ENCODE peak calls at places on chromosome 9, in seven cellular contexts. One of them, this sample, is unnamed.

GRCh38 chr9:125484632-125485282 is 222.3 kb downstream of the MAPKAP1 start:
- DNase-seq in GM04504: peak
- DNase-seq in NCI-H1694: no peak
- DNase-seq in sigmoid colon: peak
- DNase-seq in activated effector memory CD4-positive, alpha-beta T cell treated with Interleukin-2 at 50 U/mL for 16 hours: no peak
- DNase-seq in cardiac fibroblast: peak
- DNase-seq in activated naive CD8-positive, alpha-beta T cell treated with anti-CD3 and anti-CD28 coated beads for 36 hours: no peak
- DNase-seq in this sample: no peak

GRCh38 chr9:82939451-82939850 is 123.5 kb downstream of the RASEF start:
- DNase-seq in activated effector memory CD4-positive, alpha-beta T cell treated with Interleukin-2 at 50 U/mL for 16 hours: no peak
- DNase-seq in NCI-H1694: no peak
- DNase-seq in sigmoid colon: no peak
- DNase-seq in cardiac fibroblast: no peak
- DNase-seq in activated naive CD8-positive, alpha-beta T cell treated with anti-CD3 and anti-CD28 coated beads for 36 hours: no peak
- DNase-seq in GM04504: no peak
- DNase-seq in this sample: no peak

GRCh38 chr9:11726659-11727058 is 966.5 kb upstream of the TYRP1 start:
- DNase-seq in cardiac fibroblast: no peak
- DNase-seq in GM04504: no peak
- DNase-seq in activated naive CD8-positive, alpha-beta T cell treated with anti-CD3 and anti-CD28 coated beads for 36 hours: no peak
- DNase-seq in sigmoid colon: no peak
- DNase-seq in activated effector memory CD4-positive, alpha-beta T cell treated with Interleukin-2 at 50 U/mL for 16 hours: no peak
- DNase-seq in NCI-H1694: no peak
- DNase-seq in this sample: no peak

GRCh38 chr9:20754556-20754955 is 70.5 kb downstream of the FOCAD start:
- DNase-seq in NCI-H1694: no peak
- DNase-seq in activated effector memory CD4-positive, alpha-beta T cell treated with Interleukin-2 at 50 U/mL for 16 hours: no peak
- DNase-seq in sigmoid colon: no peak
- DNase-seq in GM04504: no peak
- DNase-seq in cardiac fibroblast: peak
- DNase-seq in activated naive CD8-positive, alpha-beta T cell treated with anti-CD3 and anti-CD28 coated beads for 36 hours: no peak
- DNase-seq in this sample: no peak

GRCh38 chr9:23851024-23851629 is 25.1 kb upstream of the ELAVL2 start:
- DNase-seq in sigmoid colon: no peak
- DNase-seq in cardiac fibroblast: no peak
- DNase-seq in activated naive CD8-positive, alpha-beta T cell treated with anti-CD3 and anti-CD28 coated beads for 36 hours: no peak
- DNase-seq in NCI-H1694: no peak
- DNase-seq in GM04504: no peak
- DNase-seq in activated effector memory CD4-positive, alpha-beta T cell treated with Interleukin-2 at 50 U/mL for 16 hours: no peak
- DNase-seq in this sample: no peak

GRCh38 chr9:99309540-99309939 is 87.5 kb downstream of the SEC61B start:
- DNase-seq in cardiac fibroblast: no peak
- DNase-seq in NCI-H1694: no peak
- DNase-seq in activated naive CD8-positive, alpha-beta T cell treated with anti-CD3 and anti-CD28 coated beads for 36 hours: no peak
- DNase-seq in activated effector memory CD4-positive, alpha-beta T cell treated with Interleukin-2 at 50 U/mL for 16 hours: no peak
- DNase-seq in GM04504: no peak
- DNase-seq in sigmoid colon: no peak
- DNase-seq in this sample: no peak

GRCh38 chr9:91403665-91404543 is 19.7 kb downstream of the NFIL3 start:
- DNase-seq in NCI-H1694: no peak
- DNase-seq in cardiac fibroblast: no peak
- DNase-seq in activated naive CD8-positive, alpha-beta T cell treated with anti-CD3 and anti-CD28 coated beads for 36 hours: no peak
- DNase-seq in GM04504: no peak
- DNase-seq in activated effector memory CD4-positive, alpha-beta T cell treated with Interleukin-2 at 50 U/mL for 16 hours: no peak
- DNase-seq in sigmoid colon: no peak
- DNase-seq in this sample: no peak

GRCh38 chr9:136142416-136142800 is 23.7 kb upstream of the TMEM250 start:
- DNase-seq in NCI-H1694: no peak
- DNase-seq in GM04504: no peak
- DNase-seq in activated naive CD8-positive, alpha-beta T cell treated with anti-CD3 and anti-CD28 coated beads for 36 hours: no peak
- DNase-seq in sigmoid colon: no peak
- DNase-seq in activated effector memory CD4-positive, alpha-beta T cell treated with Interleukin-2 at 50 U/mL for 16 hours: no peak
- DNase-seq in cardiac fibroblast: no peak
- DNase-seq in this sample: no peak

GRCh38 chr9:134293576-134294227 is 32.6 kb upstream of the RXRA start:
- DNase-seq in NCI-H1694: peak
- DNase-seq in sigmoid colon: no peak
- DNase-seq in GM04504: peak
- DNase-seq in activated naive CD8-positive, alpha-beta T cell treated with anti-CD3 and anti-CD28 coated beads for 36 hours: no peak
- DNase-seq in cardiac fibroblast: peak
- DNase-seq in activated effector memory CD4-positive, alpha-beta T cell treated with Interleukin-2 at 50 U/mL for 16 hours: no peak
- DNase-seq in this sample: peak

GRCh38 chr9:116476935-116477381 is 210.1 kb upstream of the TRIM32 start:
- DNase-seq in GM04504: no peak
- DNase-seq in activated naive CD8-positive, alpha-beta T cell treated with anti-CD3 and anti-CD28 coated beads for 36 hours: no peak
- DNase-seq in activated effector memory CD4-positive, alpha-beta T cell treated with Interleukin-2 at 50 U/mL for 16 hours: no peak
- DNase-seq in cardiac fibroblast: peak
- DNase-seq in NCI-H1694: no peak
- DNase-seq in sigmoid colon: peak
- DNase-seq in this sample: no peak

GRCh38 chr9:437066-438015 is 222.7 kb downstream of the DOCK8 start:
- DNase-seq in GM04504: peak
- DNase-seq in cardiac fibroblast: peak
- DNase-seq in NCI-H1694: no peak
- DNase-seq in sigmoid colon: no peak
- DNase-seq in activated effector memory CD4-positive, alpha-beta T cell treated with Interleukin-2 at 50 U/mL for 16 hours: no peak
- DNase-seq in activated naive CD8-positive, alpha-beta T cell treated with anti-CD3 and anti-CD28 coated beads for 36 hours: no peak
- DNase-seq in this sample: peak

GRCh38 chr9:99261923-99262322 is 39.8 kb downstream of the SEC61B start:
- DNase-seq in NCI-H1694: no peak
- DNase-seq in GM04504: no peak
- DNase-seq in activated effector memory CD4-positive, alpha-beta T cell treated with Interleukin-2 at 50 U/mL for 16 hours: no peak
- DNase-seq in cardiac fibroblast: no peak
- DNase-seq in activated naive CD8-positive, alpha-beta T cell treated with anti-CD3 and anti-CD28 coated beads for 36 hours: no peak
- DNase-seq in sigmoid colon: no peak
- DNase-seq in this sample: no peak

GRCh38 chr9:37969130-37969529 is 65.2 kb upstream of the SLC25A51 start:
- DNase-seq in cardiac fibroblast: peak
- DNase-seq in GM04504: no peak
- DNase-seq in activated naive CD8-positive, alpha-beta T cell treated with anti-CD3 and anti-CD28 coated beads for 36 hours: no peak
- DNase-seq in NCI-H1694: no peak
- DNase-seq in activated effector memory CD4-positive, alpha-beta T cell treated with Interleukin-2 at 50 U/mL for 16 hours: no peak
- DNase-seq in sigmoid colon: no peak
- DNase-seq in this sample: peak

GRCh38 chr9:82031538-82032280 is 43.1 kb downstream of the SPATA31D1 start:
- DNase-seq in sigmoid colon: peak
- DNase-seq in activated effector memory CD4-positive, alpha-beta T cell treated with Interleukin-2 at 50 U/mL for 16 hours: no peak
- DNase-seq in GM04504: peak
- DNase-seq in activated naive CD8-positive, alpha-beta T cell treated with anti-CD3 and anti-CD28 coated beads for 36 hours: no peak
- DNase-seq in cardiac fibroblast: peak
- DNase-seq in NCI-H1694: no peak
- DNase-seq in this sample: peak

GRCh38 chr9:11893331-11893730 is 799.9 kb upstream of the TYRP1 start:
- DNase-seq in NCI-H1694: no peak
- DNase-seq in cardiac fibroblast: peak
- DNase-seq in activated naive CD8-positive, alpha-beta T cell treated with anti-CD3 and anti-CD28 coated beads for 36 hours: no peak
- DNase-seq in sigmoid colon: no peak
- DNase-seq in activated effector memory CD4-positive, alpha-beta T cell treated with Interleukin-2 at 50 U/mL for 16 hours: no peak
- DNase-seq in GM04504: no peak
- DNase-seq in this sample: no peak

GRCh38 chr9:89052470-89053097 is 61.3 kb downstream of the S1PR3 start:
- DNase-seq in NCI-H1694: peak
- DNase-seq in cardiac fibroblast: peak
- DNase-seq in activated effector memory CD4-positive, alpha-beta T cell treated with Interleukin-2 at 50 U/mL for 16 hours: no peak
- DNase-seq in GM04504: no peak
- DNase-seq in activated naive CD8-positive, alpha-beta T cell treated with anti-CD3 and anti-CD28 coated beads for 36 hours: no peak
- DNase-seq in sigmoid colon: no peak
- DNase-seq in this sample: peak

This sample was measured in cardiac muscle cell.